ENCODE peak calls at places on chromosomes 2 and 18, in eight cellular contexts. One of them, this sample, is unnamed.

GRCh38 chr2:146317959-146318358 is 1526.9 kb upstream of the ACVR2A start:
- DNase-seq in A549: no peak
- DNase-seq in SK-N-SH: no peak
- DNase-seq in WTC11: no peak
- DNase-seq in H1: no peak
- DNase-seq in HepG2: no peak
- DNase-seq in K562: no peak
- DNase-seq in GM12878: no peak
- DNase-seq in this sample: peak

GRCh38 chr2:190170673-190171072 is 108.1 kb upstream of the MSTN start:
- DNase-seq in K562: no peak
- DNase-seq in WTC11: no peak
- DNase-seq in GM12878: no peak
- DNase-seq in A549: no peak
- DNase-seq in H1: no peak
- DNase-seq in HepG2: no peak
- DNase-seq in SK-N-SH: no peak
- DNase-seq in this sample: no peak

GRCh38 chr2:57943271-57943670 is 103.3 kb upstream of the VRK2 start:
- DNase-seq in K562: no peak
- DNase-seq in HepG2: no peak
- DNase-seq in H1: no peak
- DNase-seq in A549: no peak
- DNase-seq in WTC11: no peak
- DNase-seq in SK-N-SH: no peak
- DNase-seq in GM12878: no peak
- DNase-seq in this sample: peak

GRCh38 chr2:24049485-24050021 is at the start of gene FKBP1B:
- DNase-seq in A549: peak
- DNase-seq in H1: peak
- DNase-seq in HepG2: peak
- DNase-seq in SK-N-SH: peak
- DNase-seq in GM12878: no peak
- DNase-seq in WTC11: peak
- DNase-seq in K562: peak
- DNase-seq in this sample: peak

GRCh38 chr2:200486529-200486928 is 23.3 kb downstream of the KCTD18 start:
- DNase-seq in WTC11: no peak
- DNase-seq in K562: no peak
- DNase-seq in HepG2: no peak
- DNase-seq in GM12878: no peak
- DNase-seq in A549: no peak
- DNase-seq in H1: no peak
- DNase-seq in SK-N-SH: no peak
- DNase-seq in this sample: peak

GRCh38 chr2:172213116-172213515 is 110.4 kb upstream of the DLX2 start:
- DNase-seq in GM12878: no peak
- DNase-seq in H1: no peak
- DNase-seq in HepG2: no peak
- DNase-seq in SK-N-SH: no peak
- DNase-seq in WTC11: no peak
- DNase-seq in A549: no peak
- DNase-seq in K562: no peak
- DNase-seq in this sample: no peak

GRCh38 chr2:226782092-226782713 is 17.4 kb downstream of the IRS1 start:
- DNase-seq in WTC11: no peak
- DNase-seq in K562: no peak
- DNase-seq in HepG2: no peak
- DNase-seq in SK-N-SH: no peak
- DNase-seq in H1: no peak
- DNase-seq in GM12878: no peak
- DNase-seq in A549: no peak
- DNase-seq in this sample: peak

GRCh38 chr2:127664065-127664894 is 11.1 kb downstream of the LIMS2 start:
- DNase-seq in SK-N-SH: no peak
- DNase-seq in GM12878: no peak
- DNase-seq in A549: no peak
- DNase-seq in HepG2: no peak
- DNase-seq in WTC11: no peak
- DNase-seq in H1: no peak
- DNase-seq in K562: no peak
- DNase-seq in this sample: no peak

GRCh38 chr2:105744091-105744908 is 412 bp upstream of the NCK2 start:
- DNase-seq in WTC11: peak
- DNase-seq in SK-N-SH: peak
- DNase-seq in H1: no peak
- DNase-seq in HepG2: peak
- DNase-seq in GM12878: no peak
- DNase-seq in K562: peak
- DNase-seq in A549: peak
- DNase-seq in this sample: peak

GRCh38 chr2:54097124-54097523 is 18.3 kb upstream of the ACYP2 start:
- DNase-seq in WTC11: no peak
- DNase-seq in A549: no peak
- DNase-seq in K562: no peak
- DNase-seq in H1: no peak
- DNase-seq in HepG2: peak
- DNase-seq in GM12878: no peak
- DNase-seq in SK-N-SH: no peak
- DNase-seq in this sample: no peak

GRCh38 chr2:12317286-12317685 is 399.4 kb upstream of the TRIB2 start:
- DNase-seq in H1: no peak
- DNase-seq in A549: no peak
- DNase-seq in GM12878: no peak
- DNase-seq in WTC11: no peak
- DNase-seq in HepG2: no peak
- DNase-seq in K562: no peak
- DNase-seq in SK-N-SH: no peak
- DNase-seq in this sample: no peak

GRCh38 chr2:12320027-12320734 is 396.6 kb upstream of the TRIB2 start:
- DNase-seq in HepG2: no peak
- DNase-seq in H1: no peak
- DNase-seq in A549: no peak
- DNase-seq in K562: no peak
- DNase-seq in GM12878: no peak
- DNase-seq in WTC11: no peak
- DNase-seq in SK-N-SH: no peak
- DNase-seq in this sample: peak

GRCh38 chr2:12316464-12316863 is 400.3 kb upstream of the TRIB2 start:
- DNase-seq in K562: no peak
- DNase-seq in H1: no peak
- DNase-seq in A549: no peak
- DNase-seq in SK-N-SH: no peak
- DNase-seq in GM12878: no peak
- DNase-seq in WTC11: no peak
- DNase-seq in HepG2: no peak
- DNase-seq in this sample: no peak

GRCh38 chr2:12318427-12319057 is 398.2 kb upstream of the TRIB2 start:
- DNase-seq in K562: no peak
- DNase-seq in GM12878: no peak
- DNase-seq in SK-N-SH: no peak
- DNase-seq in A549: no peak
- DNase-seq in HepG2: no peak
- DNase-seq in WTC11: no peak
- DNase-seq in H1: no peak
- DNase-seq in this sample: peak

GRCh38 chr2:12317853-12318426 is 398.8 kb upstream of the TRIB2 start:
- DNase-seq in K562: no peak
- DNase-seq in GM12878: no peak
- DNase-seq in H1: no peak
- DNase-seq in SK-N-SH: no peak
- DNase-seq in A549: no peak
- DNase-seq in HepG2: no peak
- DNase-seq in WTC11: no peak
- DNase-seq in this sample: peak
- TF ChIP-seq USF2 in K562: no peak
- TF ChIP-seq USF2 in GM12878: no peak
- TF ChIP-seq USF2 in H1: no peak
- TF ChIP-seq USF2 in SK-N-SH: no peak
- TF ChIP-seq USF2 in A549: no peak
- TF ChIP-seq USF2 in HepG2: no peak
- TF ChIP-seq USF2 in WTC11: no peak
- TF ChIP-seq USF2 in this sample: no peak

GRCh38 chr2:11346129-11346528 is 1.7 kb upstream of the ROCK2 start:
- DNase-seq in WTC11: no peak
- DNase-seq in GM12878: no peak
- DNase-seq in HepG2: no peak
- DNase-seq in H1: no peak
- DNase-seq in K562: no peak
- DNase-seq in SK-N-SH: no peak
- DNase-seq in A549: no peak
- DNase-seq in this sample: no peak

GRCh38 chr2:11344956-11345671 is 678 bp upstream of the ROCK2 start:
- DNase-seq in K562: peak
- DNase-seq in WTC11: peak
- DNase-seq in H1: peak
- DNase-seq in HepG2: peak
- DNase-seq in GM12878: no peak
- DNase-seq in SK-N-SH: no peak
- DNase-seq in A549: peak
- DNase-seq in this sample: peak

GRCh38 chr2:11343626-11344341 is 652 bp downstream of the ROCK2 start:
- DNase-seq in HepG2: peak
- DNase-seq in H1: peak
- DNase-seq in A549: peak
- DNase-seq in GM12878: no peak
- DNase-seq in WTC11: peak
- DNase-seq in SK-N-SH: peak
- DNase-seq in K562: peak
- DNase-seq in this sample: peak

GRCh38 chr2:11343344-11343625 is 1.2 kb downstream of the ROCK2 start:
- DNase-seq in GM12878: no peak
- DNase-seq in WTC11: no peak
- DNase-seq in A549: no peak
- DNase-seq in HepG2: no peak
- DNase-seq in K562: no peak
- DNase-seq in SK-N-SH: no peak
- DNase-seq in H1: no peak
- DNase-seq in this sample: no peak

GRCh38 chr2:11344342-11344955 is at the start of gene ROCK2:
- DNase-seq in WTC11: peak
- DNase-seq in K562: peak
- DNase-seq in H1: peak
- DNase-seq in GM12878: no peak
- DNase-seq in SK-N-SH: peak
- DNase-seq in HepG2: peak
- DNase-seq in A549: peak
- DNase-seq in this sample: peak
- TF ChIP-seq USF2 in WTC11: no peak
- TF ChIP-seq USF2 in K562: no peak
- TF ChIP-seq USF2 in H1: no peak
- TF ChIP-seq USF2 in GM12878: no peak
- TF ChIP-seq USF2 in SK-N-SH: no peak
- TF ChIP-seq USF2 in HepG2: no peak
- TF ChIP-seq USF2 in A549: no peak
- TF ChIP-seq USF2 in this sample: no peak

GRCh38 chr2:114222331-114222730 is 220.1 kb upstream of the DPP10 start:
- DNase-seq in WTC11: no peak
- DNase-seq in K562: no peak
- DNase-seq in A549: no peak
- DNase-seq in H1: no peak
- DNase-seq in HepG2: no peak
- DNase-seq in SK-N-SH: no peak
- DNase-seq in GM12878: no peak
- DNase-seq in this sample: no peak
- TF ChIP-seq USF2 in WTC11: no peak
- TF ChIP-seq USF2 in K562: no peak
- TF ChIP-seq USF2 in A549: no peak
- TF ChIP-seq USF2 in H1: no peak
- TF ChIP-seq USF2 in HepG2: no peak
- TF ChIP-seq USF2 in SK-N-SH: no peak
- TF ChIP-seq USF2 in GM12878: no peak
- TF ChIP-seq USF2 in this sample: no peak

DNA sequence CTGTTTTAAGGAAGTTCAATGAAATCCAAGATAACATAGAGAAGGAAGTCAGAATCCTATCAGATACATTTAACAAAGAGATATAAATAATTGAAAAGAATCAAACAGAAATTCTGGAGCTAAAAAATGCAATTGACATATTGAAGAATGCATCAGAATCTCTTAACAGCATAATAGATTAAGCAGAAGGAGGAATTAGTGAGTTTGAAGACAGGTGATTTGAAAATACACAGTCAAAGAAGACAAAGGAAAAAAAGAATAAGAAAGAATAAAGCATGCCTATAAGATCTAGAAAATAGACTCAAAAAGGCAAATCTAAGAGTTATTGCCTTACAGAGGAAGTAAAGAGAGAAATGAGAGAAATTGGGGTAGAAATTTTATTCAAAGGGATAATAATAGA is 204.1 kb downstream of the SS18 start:
- DNase-seq in WTC11: no peak
- DNase-seq in GM12878: no peak
- DNase-seq in SK-N-SH: no peak
- DNase-seq in A549: no peak
- DNase-seq in HepG2: no peak
- DNase-seq in H1: no peak
- DNase-seq in K562: no peak
- DNase-seq in this sample: no peak
- TF ChIP-seq USF2 in WTC11: no peak
- TF ChIP-seq USF2 in GM12878: no peak
- TF ChIP-seq USF2 in SK-N-SH: no peak
- TF ChIP-seq USF2 in A549: no peak
- TF ChIP-seq USF2 in HepG2: no peak
- TF ChIP-seq USF2 in H1: no peak
- TF ChIP-seq USF2 in K562: no peak
- TF ChIP-seq USF2 in this sample: no peak

DNA sequence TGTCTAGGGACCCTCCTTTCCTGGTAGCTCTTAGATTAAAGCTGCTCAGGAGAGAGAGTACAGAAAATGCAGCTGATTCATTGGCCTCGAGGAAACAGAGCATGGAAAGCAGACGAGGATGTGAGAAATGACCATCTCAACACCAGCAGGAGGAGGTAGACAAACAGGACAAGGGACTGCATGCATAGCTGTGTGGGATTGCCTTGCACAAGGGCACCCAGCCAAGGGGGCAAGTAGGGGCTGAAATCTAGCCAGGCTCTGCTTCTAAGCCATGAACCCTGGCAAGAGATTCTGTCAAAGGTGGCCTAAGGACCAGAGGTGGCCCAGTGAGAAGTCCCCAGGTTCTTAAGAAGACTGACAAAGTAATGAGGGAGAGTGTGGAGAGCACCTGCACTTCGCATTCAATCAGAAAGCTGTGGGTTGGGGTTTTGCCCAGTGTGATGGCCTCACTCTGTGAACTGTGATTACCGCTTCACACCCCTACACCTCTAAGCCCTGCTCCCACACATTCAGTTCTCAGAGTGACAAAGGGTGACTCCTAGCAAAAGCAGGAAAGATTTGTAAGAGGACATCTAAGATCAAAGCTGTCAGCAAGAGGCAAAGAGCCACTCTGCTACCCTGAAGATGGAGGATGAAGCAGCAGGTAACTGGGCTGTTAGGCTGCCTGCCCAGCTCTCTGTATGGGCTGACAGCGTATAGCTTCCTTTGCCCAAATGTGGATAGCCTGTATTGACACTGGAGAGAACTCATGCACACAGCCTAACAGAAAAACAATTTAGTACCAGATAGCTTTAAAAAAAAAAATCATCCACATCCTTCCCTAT is 151.3 kb upstream of the PELI1 start:
- DNase-seq in SK-N-SH: no peak
- DNase-seq in H1: no peak
- DNase-seq in GM12878: no peak
- DNase-seq in K562: no peak
- DNase-seq in WTC11: no peak
- DNase-seq in A549: no peak
- DNase-seq in HepG2: no peak
- DNase-seq in this sample: no peak
- TF ChIP-seq USF2 in SK-N-SH: no peak
- TF ChIP-seq USF2 in H1: no peak
- TF ChIP-seq USF2 in GM12878: no peak
- TF ChIP-seq USF2 in K562: no peak
- TF ChIP-seq USF2 in WTC11: no peak
- TF ChIP-seq USF2 in A549: no peak
- TF ChIP-seq USF2 in HepG2: no peak
- TF ChIP-seq USF2 in this sample: no peak

This sample was measured in IMR-90.